ENCODE peak calls at places on chromosome 21, in nine cellular contexts. S is brain microvascular endothelial cell, J is transverse colon, O is H9, F is neural progenitor cell, N is pancreas, K is caudate nucleus, H is neuronal stem cell, R is fibroblast of lung. I is an unnamed sample.

GRCh38 chr21:46183910-46184624 is at the start of gene SPATC1L:
- DNase-seq in H (peak), O (peak), N (peak), F (peak), R (peak), J (peak), S (peak), K (no peak), I (peak)

GRCh38 chr21:20276377-20276776 is 721.8 kb upstream of the NCAM2 start:
- DNase-seq in O (no peak), N (no peak), F (no peak), R (no peak), H (no peak), J (no peak), S (no peak), K (no peak), I (no peak)

GRCh38 chr21:32320059-32320458 is 21.4 kb downstream of the MRAP start:
- DNase-seq in R (no peak), N (no peak), S (no peak), K (no peak), O (no peak), J (no peak), F (no peak), H (no peak), I (no peak)

GRCh38 chr21:26834181-26834945 is 10.8 kb downstream of the ADAMTS1 start:
- DNase-seq in O (no peak), R (no peak), N (no peak), K (no peak), J (no peak), F (no peak), S (peak), H (no peak), I (no peak)

GRCh38 chr21:39175154-39175553 is 8.1 kb downstream of the PSMG1 start:
- DNase-seq in J (no peak), F (no peak), S (no peak), H (no peak), K (no peak), N (no peak), O (no peak), R (no peak), I (no peak)

GRCh38 chr21:39637971-39638628 is 25.4 kb downstream of the B3GALT5 start:
- DNase-seq in J (peak), S (no peak), F (no peak), R (no peak), H (no peak), K (no peak), O (no peak), N (no peak), I (no peak)

GRCh38 chr21:36544545-36544944 is 64.6 kb upstream of the CLDN14 start:
- DNase-seq in H (no peak), O (no peak), K (no peak), N (no peak), F (no peak), S (no peak), R (no peak), J (no peak), I (no peak)

GRCh38 chr21:16330340-16331319 is 600.8 kb downstream of the USP25 start:
- DNase-seq in N (peak), K (no peak), J (no peak), S (peak), R (peak), O (no peak), H (peak), F (peak), I (no peak)

GRCh38 chr21:25191141-25191540 is 416.1 kb downstream of the MRPL39 start:
- DNase-seq in S (no peak), O (no peak), F (no peak), R (peak), J (no peak), K (no peak), N (no peak), H (no peak), I (no peak)

GRCh38 chr21:46661211-46661625 is 25.7 kb downstream of the PRMT2 start:
- DNase-seq in R (peak), O (peak), F (peak), N (peak), K (peak), J (peak), S (peak), H (peak), I (no peak)

GRCh38 chr21:38945536-38946245 is 140.0 kb downstream of the ETS2 start:
- DNase-seq in K (no peak), N (no peak), O (peak), F (peak), H (peak), R (peak), J (no peak), S (peak), I (no peak)

GRCh38 chr21:31326478-31327247 is 17.4 kb downstream of the TIAM1 start:
- DNase-seq in O (no peak), H (no peak), S (no peak), R (peak), K (no peak), J (peak), N (no peak), F (no peak), I (no peak)

GRCh38 chr21:26717146-26717739 is 128.0 kb downstream of the ADAMTS1 start:
- DNase-seq in N (no peak), K (no peak), H (no peak), R (no peak), S (no peak), J (no peak), O (no peak), F (no peak), I (no peak)

GRCh38 chr21:25062061-25062460 is 545.2 kb downstream of the MRPL39 start:
- DNase-seq in O (no peak), S (no peak), H (no peak), N (no peak), J (no peak), K (no peak), R (peak), F (peak), I (no peak)

DNA sequence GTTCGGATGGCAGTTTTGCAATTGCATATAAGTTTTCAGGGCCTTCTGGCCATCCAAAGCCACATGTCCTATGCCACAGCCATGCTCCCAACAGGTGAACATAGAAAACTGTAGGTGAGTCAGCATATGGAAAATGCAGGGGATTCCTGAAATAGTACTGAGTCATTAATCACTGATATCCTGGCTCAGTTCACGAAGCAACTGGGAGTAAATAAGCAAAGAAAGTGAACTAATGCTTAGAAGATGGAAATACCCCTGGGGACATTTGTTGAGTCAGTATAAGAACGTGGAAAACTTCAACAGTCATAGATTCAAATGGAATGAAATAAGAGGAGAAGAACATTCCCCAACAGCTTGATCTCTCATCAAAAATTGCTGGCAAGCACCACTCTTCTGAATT is 148.9 kb upstream of the RUNX1 start:
- DNase-seq in S (peak), O (no peak), R (peak), F (no peak), J (no peak), N (no peak), K (no peak), H (no peak), I (peak)
- H3K27ac ChIP-seq in S (peak), O (no peak), R (peak), F (no peak), J (peak), N (no peak), K (no peak), H (no peak), I (peak)

GRCh38 chr21:44687671-44688070 is 5.7 kb upstream of the KRTAP12-1 start:
- DNase-seq in S (no peak), K (no peak), H (no peak), F (no peak), O (peak), N (no peak), J (no peak), R (no peak), I (no peak)

GRCh38 chr21:44684483-44684882 is 2.5 kb upstream of the KRTAP12-1 start:
- DNase-seq in N (no peak), K (no peak), R (no peak), J (no peak), O (peak), S (no peak), F (no peak), H (no peak), I (no peak)

GRCh38 chr21:44684077-44684476 is 2.1 kb upstream of the KRTAP12-1 start:
- DNase-seq in J (no peak), S (no peak), O (no peak), K (no peak), N (no peak), F (no peak), H (no peak), R (no peak), I (no peak)

GRCh38 chr21:44686843-44687561 is 5.0 kb upstream of the KRTAP12-1 start:
- DNase-seq in R (no peak), J (no peak), K (no peak), O (peak), H (no peak), F (no peak), N (no peak), S (no peak), I (no peak)

GRCh38 chr21:44686000-44686781 is 4.2 kb upstream of the KRTAP12-1 start:
- DNase-seq in J (no peak), K (no peak), H (no peak), R (no peak), N (no peak), F (peak), O (peak), S (no peak), I (no peak)
- H3K27ac ChIP-seq in J (no peak), K (no peak), H (no peak), R (no peak), N (no peak), F (no peak), O (no peak), S (no peak), I (no peak)

GRCh38 chr21:41752231-41752681 is 14.6 kb downstream of the RIPK4 start:
- DNase-seq in S (no peak), O (no peak), K (no peak), F (no peak), R (peak), J (no peak), N (no peak), H (no peak), I (peak)
- H3K27ac ChIP-seq in S (no peak), O (no peak), K (no peak), F (no peak), R (peak), J (no peak), N (peak), H (no peak), I (peak)

DNA sequence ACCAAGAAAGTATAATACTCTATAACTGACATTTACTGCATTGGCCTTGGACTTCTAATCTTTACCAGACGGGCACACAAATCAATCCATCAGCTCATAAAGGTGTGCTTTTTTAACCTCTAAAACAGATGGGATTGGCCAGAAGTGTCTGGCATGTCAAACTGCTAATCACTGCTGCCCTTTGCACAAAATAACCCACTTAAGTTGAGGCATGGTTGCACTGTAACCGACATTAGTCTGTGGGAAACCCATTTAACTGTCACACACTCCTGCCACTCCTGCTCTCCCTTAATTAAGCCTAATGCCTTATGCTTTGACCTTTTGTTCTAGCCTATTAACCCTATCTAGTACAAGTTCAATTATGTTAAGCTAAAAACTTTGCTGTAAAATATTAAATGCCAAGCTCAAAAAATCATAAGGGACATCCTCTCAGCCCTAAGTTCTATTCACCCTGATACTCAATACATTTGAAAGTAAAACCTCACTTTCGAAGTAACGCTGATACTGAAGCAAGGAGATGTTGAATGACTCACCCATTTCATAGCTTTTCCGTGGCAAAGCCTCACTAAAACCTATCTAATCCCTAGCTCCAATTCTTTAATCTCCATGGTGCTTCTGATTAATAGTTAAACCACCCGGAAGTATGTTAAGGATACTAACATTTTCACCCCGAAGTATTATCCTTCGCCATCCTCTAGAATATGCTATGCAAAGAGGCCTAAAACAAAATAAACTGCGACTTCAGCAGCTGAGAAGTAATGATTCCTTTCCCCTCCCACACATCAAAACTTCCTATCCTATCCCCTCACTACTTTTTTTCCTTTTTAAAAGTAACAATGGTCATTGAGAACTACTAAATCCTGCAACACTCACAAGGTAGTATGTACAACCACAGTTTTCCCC is 12.9 kb downstream of the NRIP1 start:
- DNase-seq in H (no peak), K (no peak), N (no peak), O (no peak), J (peak), S (peak), R (peak), F (no peak), I (no peak)
- H3K27ac ChIP-seq in H (peak), K (no peak), N (peak), O (no peak), J (peak), S (no peak), R (no peak), F (no peak), I (no peak)

DNA sequence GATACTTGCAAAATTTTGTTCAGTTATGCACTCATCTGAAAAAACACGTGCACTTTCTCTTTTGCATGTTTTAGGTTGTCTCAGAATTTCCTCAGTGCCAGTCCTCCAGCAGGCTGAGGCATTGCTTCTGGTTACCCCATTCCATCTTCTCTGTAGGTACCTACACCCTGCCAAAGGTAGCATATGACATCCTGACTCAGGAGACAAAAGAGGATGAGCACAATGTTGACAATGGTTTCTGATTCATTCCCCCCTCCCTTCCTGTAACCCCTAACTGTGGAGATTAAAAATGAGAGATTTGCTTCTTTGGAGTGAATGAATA is 299.6 kb downstream of the GRIK1 start:
- DNase-seq in H (no peak), F (no peak), O (no peak), N (no peak), J (no peak), R (no peak), S (no peak), K (no peak), I (no peak)
- H3K27ac ChIP-seq in H (no peak), F (no peak), O (no peak), N (no peak), J (no peak), R (no peak), S (no peak), K (no peak), I (no peak)

GRCh38 chr21:42459583-42460215 is 36.3 kb downstream of the RSPH1 start:
- DNase-seq in S (no peak), R (no peak), N (no peak), F (no peak), K (no peak), J (peak), H (no peak), O (no peak), I (no peak)

GRCh38 chr21:42461185-42461520 is 34.9 kb downstream of the RSPH1 start:
- DNase-seq in J (peak), F (no peak), K (no peak), O (no peak), H (no peak), N (no peak), S (no peak), R (no peak), I (no peak)

GRCh38 chr21:42463861-42464515 is 32.0 kb downstream of the RSPH1 start:
- DNase-seq in F (no peak), H (peak), O (peak), K (no peak), S (peak), J (peak), R (peak), N (peak), I (no peak)

GRCh38 chr21:42460391-42461184 is 35.4 kb downstream of the RSPH1 start:
- DNase-seq in S (no peak), F (peak), N (no peak), K (no peak), H (no peak), J (peak), O (peak), R (no peak), I (no peak)

GRCh38 chr21:42461881-42462877 is 33.8 kb downstream of the RSPH1 start:
- DNase-seq in N (peak), O (peak), K (no peak), H (no peak), J (peak), R (no peak), F (no peak), S (no peak), I (no peak)
- H3K27ac ChIP-seq in N (peak), O (no peak), K (no peak), H (no peak), J (peak), R (no peak), F (no peak), S (no peak), I (no peak)

GRCh38 chr21:21286170-21286798 is 288.1 kb downstream of the NCAM2 start:
- DNase-seq in R (no peak), J (no peak), N (no peak), H (no peak), K (no peak), S (no peak), O (no peak), F (no peak), I (no peak)
- H3K27ac ChIP-seq in R (no peak), J (no peak), N (no peak), H (no peak), K (no peak), S (no peak), O (no peak), F (no peak), I (no peak)

GRCh38 chr21:35048183-35048601 is 910 bp downstream of the RUNX1 start:
- DNase-seq in S (no peak), F (peak), R (peak), K (no peak), N (no peak), H (no peak), O (no peak), J (no peak), I (no peak)
- H3K27ac ChIP-seq in S (peak), F (no peak), R (peak), K (no peak), N (peak), H (no peak), O (no peak), J (peak), I (peak)

GRCh38 chr21:14482165-14482564 is 64.0 kb downstream of the SAMSN1 start:
- DNase-seq in S (no peak), H (no peak), R (no peak), N (no peak), O (no peak), J (no peak), F (no peak), K (no peak), I (no peak)
- H3K27ac ChIP-seq in S (no peak), H (no peak), R (no peak), N (no peak), O (no peak), J (peak), F (no peak), K (no peak), I (peak)

GRCh38 chr21:15164678-15165303 is 100.0 kb upstream of the NRIP1 start:
- DNase-seq in J (peak), O (no peak), S (no peak), K (no peak), H (no peak), F (no peak), R (no peak), N (no peak), I (peak)

GRCh38 chr21:15160136-15160535 is 95.3 kb upstream of the NRIP1 start:
- DNase-seq in O (no peak), R (no peak), N (no peak), J (no peak), S (no peak), H (no peak), K (no peak), F (no peak), I (no peak)

DNA sequence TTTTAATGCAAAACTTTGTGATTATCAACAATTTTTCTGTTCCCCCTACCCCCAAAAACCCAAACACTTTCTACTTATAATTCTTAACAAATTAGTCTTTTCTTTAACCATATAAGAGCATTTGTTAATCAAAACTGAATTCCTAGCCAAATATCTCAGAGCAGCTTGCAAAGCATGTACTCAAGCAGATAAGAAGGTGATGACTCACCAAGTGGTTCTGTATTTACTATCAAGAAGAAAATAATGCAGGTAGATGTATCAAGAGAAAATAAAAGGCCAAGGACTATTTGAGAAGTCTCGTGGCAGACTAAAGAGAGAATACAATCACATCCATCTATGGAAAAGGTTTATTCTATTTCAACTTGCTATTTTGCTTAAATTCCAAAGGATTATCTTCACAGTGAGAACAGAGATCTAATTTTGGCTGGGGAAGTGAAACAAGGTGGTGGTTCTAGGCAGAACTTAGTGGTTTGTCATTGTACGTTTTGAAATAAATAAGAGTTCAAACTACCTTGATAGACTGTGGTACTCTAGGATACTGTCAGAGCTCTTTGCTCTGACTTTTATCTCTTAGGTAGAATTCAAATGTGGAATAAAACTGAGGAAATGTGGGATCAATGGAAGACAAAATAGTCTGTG is 94.7 kb upstream of the NRIP1 start:
- DNase-seq in S (no peak), F (no peak), J (no peak), H (no peak), K (no peak), N (no peak), O (no peak), R (peak), I (no peak)
- H3K27ac ChIP-seq in S (no peak), F (no peak), J (no peak), H (no peak), K (no peak), N (peak), O (no peak), R (no peak), I (no peak)